ENCODE peak calls at places on chromosomes 13 and 19, in seven cellular contexts. J is SK-MEL-5, N is H54, B is NCI-H1694 treated with DMSO at 0.1 percent for 48 hours, M is GM13976, P is heart right ventricle, Z is WTC11. F is an unnamed sample.

GRCh38 chr19:18041054-18041453 is 33.1 kb downstream of the ARRDC2 start:
- DNase-seq in J (no peak), N (no peak), B (no peak), M (no peak), P (no peak), Z (no peak), F (no peak)

GRCh38 chr19:17671906-17672305 is 16.2 kb downstream of the UNC13A start:
- DNase-seq in J (peak; percentile 78), N (no peak), B (no peak), M (no peak), P (no peak), Z (peak; percentile 63), F (peak; percentile 68)

GRCh38 chr13:51619614-51620013 is 35.4 kb downstream of the WDFY2 start:
- DNase-seq in J (no peak), N (no peak), B (no peak), M (no peak), P (no peak), Z (no peak), F (no peak)

GRCh38 chr13:95067303-95067702 is 233.9 kb downstream of the ABCC4 start:
- DNase-seq in J (no peak), N (peak; percentile 37), B (no peak), M (no peak), P (no peak), Z (no peak), F (no peak)

GRCh38 chr13:100565291-100565690 is 23.3 kb downstream of the GGACT start:
- DNase-seq in J (no peak), N (no peak), B (no peak), M (no peak), P (no peak), Z (no peak), F (no peak)

GRCh38 chr13:97002581-97002980 is 8.3 kb upstream of the OXGR1 start:
- DNase-seq in J (no peak), N (no peak), B (no peak), M (no peak), P (no peak), Z (no peak), F (no peak)

GRCh38 chr13:50208826-50209335 is 193.6 kb downstream of the KCNRG start:
- DNase-seq in J (peak; percentile 66), N (peak; percentile 14), B (no peak), M (peak; percentile 40), P (peak; percentile 41), Z (peak; percentile 45), F (no peak)

GRCh38 chr13:77521595-77522367 is 13.7 kb upstream of the SCEL start:
- DNase-seq in J (no peak), N (no peak), B (no peak), M (no peak), P (no peak), Z (peak; percentile 33), F (peak; percentile 69)

GRCh38 chr19:10320602-10321416 is 5.0 kb upstream of the FDX2 start:
- DNase-seq in J (no peak), N (no peak), B (no peak), M (no peak), P (no peak), Z (no peak), F (no peak)

GRCh38 chr13:77544365-77544764 is 8.9 kb downstream of the SCEL start:
- DNase-seq in J (no peak), N (no peak), B (peak; percentile 16), M (no peak), P (peak; percentile 57), Z (no peak), F (peak; percentile 48)

GRCh38 chr13:97226788-97227627 is 4.9 kb downstream of the MBNL2 start:
- DNase-seq in J (no peak), N (no peak), B (no peak), M (no peak), P (no peak), Z (no peak), F (no peak)

GRCh38 chr19:784541-784940 is 12.7 kb upstream of the PTBP1 start:
- DNase-seq in J (no peak), N (no peak), B (no peak), M (no peak), P (no peak), Z (no peak), F (no peak)

GRCh38 chr13:74696148-74696922 is 562.1 kb upstream of the KLF12 start:
- DNase-seq in J (no peak), N (no peak), B (no peak), M (no peak), P (no peak), Z (no peak), F (no peak)

GRCh38 chr19:55158848-55159793 is 1.6 kb upstream of the TNNI3 start:
- DNase-seq in J (no peak), N (peak; percentile 99), B (no peak), M (no peak), P (peak; percentile 84), Z (peak; percentile 53), F (peak; percentile 71)

GRCh38 chr13:26051231-26052135 is at the start of gene SHISA2:
- DNase-seq in J (peak; percentile 51), N (no peak), B (peak; percentile 20), M (peak; percentile 46), P (peak; percentile 36), Z (peak; percentile 77), F (peak; percentile 58)

GRCh38 chr13:44573790-44574465 is 2.2 kb downstream of the TSC22D1 start:
- DNase-seq in J (peak; percentile 76), N (peak; percentile 23), B (no peak), M (peak; percentile 21), P (no peak), Z (no peak), F (no peak)

GRCh38 chr13:95300625-95301134 is 571 bp downstream of the ABCC4 start:
- DNase-seq in J (peak; percentile 46), N (peak; percentile 64), B (peak; percentile 2), M (peak; percentile 82), P (peak; percentile 49), Z (peak; percentile 50), F (peak; percentile 58)

GRCh38 chr19:36054733-36055686 is at the start of gene WDR62:
- DNase-seq in J (peak; percentile 89), N (peak; percentile 98), B (peak; percentile 98), M (peak; percentile 98), P (peak; percentile 94), Z (peak; percentile 97), F (peak; percentile 99)

GRCh38 chr19:4523306-4524110 is 5.2 kb upstream of the PLIN4 start:
- DNase-seq in J (peak; percentile 61), N (peak; percentile 80), B (no peak), M (peak; percentile 80), P (peak; percentile 60), Z (peak; percentile 76), F (no peak)

GRCh38 chr19:6047741-6048231 is 62.5 kb downstream of the RFX2 start:
- DNase-seq in J (peak; percentile 62), N (no peak), B (no peak), M (peak; percentile 58), P (no peak), Z (peak; percentile 77), F (peak; percentile 40)

GRCh38 chr19:44824758-44825157 is 15.9 kb downstream of the BCAM start:
- DNase-seq in J (no peak), N (no peak), B (no peak), M (no peak), P (no peak), Z (no peak), F (no peak)